ENCODE peak calls at places on chromosomes 7 and 10, in six cellular contexts. B, F, G, S, K and P are unnamed samples.

GRCh38 chr10:104622175-104622574 is 18.9 kb upstream of the SORCS3 start:
- DNase-seq in B (no peak), F (no peak), G (no peak), S (no peak), K (no peak), P (no peak)

GRCh38 chr10:99658622-99659030 is 683 bp upstream of the ENTPD7 start:
- DNase-seq in B (peak), F (peak), G (no peak), S (peak), K (peak), P (no peak)

GRCh38 chr10:132679640-132680039 is 106.3 kb downstream of the NKX6-2 start:
- DNase-seq in B (no peak), F (no peak), G (no peak), S (no peak), K (no peak), P (no peak)

GRCh38 chr10:15472431-15473400 is 101.6 kb upstream of the FAM171A1 start:
- DNase-seq in B (no peak), F (no peak), G (no peak), S (no peak), K (no peak), P (no peak)

GRCh38 chr10:75709830-75710229 is 278.4 kb downstream of the LRMDA start:
- DNase-seq in B (no peak), F (no peak), G (no peak), S (no peak), K (no peak), P (no peak)

GRCh38 chr10:66746246-66746645 is 179.6 kb upstream of the LRRTM3 start:
- DNase-seq in B (no peak), F (no peak), G (no peak), S (no peak), K (no peak), P (no peak)

GRCh38 chr7:149494738-149495368 is 2.8 kb downstream of the ZNF746 start:
- DNase-seq in B (no peak), F (no peak), G (no peak), S (no peak), K (peak), P (no peak)

GRCh38 chr10:103711351-103711994 is 143.9 kb downstream of the SH3PXD2A start:
- DNase-seq in B (no peak), F (no peak), G (no peak), S (no peak), K (no peak), P (no peak)

GRCh38 chr10:124577651-124578050 is 116.0 kb downstream of the LHPP start:
- DNase-seq in B (no peak), F (no peak), G (no peak), S (no peak), K (no peak), P (no peak)

GRCh38 chr7:7235347-7235746 is 53.0 kb downstream of the C1GALT1 start:
- DNase-seq in B (no peak), F (no peak), G (no peak), S (no peak), K (no peak), P (no peak)

GRCh38 chr7:40551685-40552576 is 417.1 kb downstream of the SUGCT start:
- DNase-seq in B (peak), F (no peak), G (peak), S (no peak), K (peak), P (no peak)

GRCh38 chr7:35550831-35551230 is 144.1 kb downstream of the HERPUD2 start:
- DNase-seq in B (no peak), F (no peak), G (no peak), S (no peak), K (no peak), P (no peak)

GRCh38 chr7:30148951-30149459 is 14.2 kb downstream of the MTURN start:
- DNase-seq in B (no peak), F (no peak), G (no peak), S (no peak), K (no peak), P (no peak)

GRCh38 chr10:79435271-79436065 is 10.0 kb downstream of the ZCCHC24 start:
- DNase-seq in B (no peak), F (no peak), G (no peak), S (no peak), K (no peak), P (no peak)

GRCh38 chr10:75654171-75654772 is 222.8 kb downstream of the LRMDA start:
- DNase-seq in B (no peak), F (no peak), G (no peak), S (no peak), K (no peak), P (no peak)

GRCh38 chr10:119209050-119209735 is 1.8 kb downstream of the GRK5 start:
- DNase-seq in B (peak), F (no peak), G (no peak), S (peak), K (peak), P (no peak)

GRCh38 chr7:30226593-30227268 is 57.7 kb upstream of the ZNRF2 start:
- DNase-seq in B (peak), F (peak), G (no peak), S (no peak), K (peak), P (no peak)

GRCh38 chr7:132381742-132382472 is 194.4 kb downstream of the PLXNA4 start:
- DNase-seq in B (peak), F (no peak), G (no peak), S (no peak), K (peak), P (no peak)

GRCh38 chr10:111209666-111210065 is 132.8 kb downstream of the ADRA2A start:
- DNase-seq in B (peak), F (no peak), G (no peak), S (no peak), K (no peak), P (no peak)

GRCh38 chr10:111208951-111209350 is 132.1 kb downstream of the ADRA2A start:
- DNase-seq in B (no peak), F (no peak), G (no peak), S (no peak), K (no peak), P (no peak)

GRCh38 chr10:111211241-111211640 is 134.4 kb downstream of the ADRA2A start:
- DNase-seq in B (no peak), F (no peak), G (no peak), S (no peak), K (no peak), P (no peak)

GRCh38 chr10:111207525-111207924 is 130.7 kb downstream of the ADRA2A start:
- DNase-seq in B (peak), F (no peak), G (no peak), S (no peak), K (no peak), P (no peak)

DNA sequence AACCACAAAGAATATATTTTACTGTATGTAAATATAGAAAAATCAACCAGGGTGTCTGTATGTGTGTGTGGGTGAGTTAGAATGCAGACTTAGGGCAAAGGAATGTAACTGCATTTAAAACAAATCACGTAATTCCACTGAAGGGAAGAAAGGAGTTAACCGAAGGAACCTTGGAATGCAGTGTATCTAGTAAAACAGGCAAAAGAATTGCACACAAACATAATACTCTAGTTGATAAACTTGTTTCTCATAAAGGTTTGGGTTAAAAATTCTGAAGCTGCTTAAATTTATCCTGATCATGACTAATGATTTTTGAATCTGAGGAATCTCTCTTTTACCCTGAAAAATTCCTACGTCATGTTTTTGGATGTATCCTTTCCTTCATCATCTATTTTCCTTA is 134.9 kb downstream of the ADRA2A start:
- DNase-seq in B (no peak), F (no peak), G (no peak), S (no peak), K (no peak), P (no peak)
- TF ChIP-seq SIN3A in B (no peak), F (no peak), G (no peak), S (no peak), K (no peak), P (no peak)

GRCh38 chr10:19812976-19813375 is 3.3 kb upstream of the PLXDC2 start:
- DNase-seq in B (no peak), F (no peak), G (no peak), S (no peak), K (no peak), P (no peak)
- H3K4me3 ChIP-seq in B (no peak), F (no peak), G (no peak), S (no peak), K (no peak), P (no peak)

GRCh38 chr10:86291616-86292340 is 74.8 kb downstream of the GRID1 start:
- DNase-seq in B (peak), F (no peak), G (no peak), S (no peak), K (no peak), P (no peak)

GRCh38 chr10:86295351-86295750 is 71.2 kb downstream of the GRID1 start:
- DNase-seq in B (peak), F (no peak), G (no peak), S (no peak), K (no peak), P (no peak)

GRCh38 chr10:86292462-86293322 is 73.9 kb downstream of the GRID1 start:
- DNase-seq in B (peak), F (no peak), G (no peak), S (no peak), K (no peak), P (no peak)

GRCh38 chr10:86294346-86295265 is 72.0 kb downstream of the GRID1 start:
- DNase-seq in B (peak), F (no peak), G (no peak), S (no peak), K (no peak), P (no peak)

GRCh38 chr10:86293323-86293840 is 73.2 kb downstream of the GRID1 start:
- DNase-seq in B (peak), F (no peak), G (no peak), S (no peak), K (no peak), P (no peak)
- TF ChIP-seq REST in B (no peak), F (no peak), G (no peak), S (no peak), K (no peak), P (no peak)

DNA sequence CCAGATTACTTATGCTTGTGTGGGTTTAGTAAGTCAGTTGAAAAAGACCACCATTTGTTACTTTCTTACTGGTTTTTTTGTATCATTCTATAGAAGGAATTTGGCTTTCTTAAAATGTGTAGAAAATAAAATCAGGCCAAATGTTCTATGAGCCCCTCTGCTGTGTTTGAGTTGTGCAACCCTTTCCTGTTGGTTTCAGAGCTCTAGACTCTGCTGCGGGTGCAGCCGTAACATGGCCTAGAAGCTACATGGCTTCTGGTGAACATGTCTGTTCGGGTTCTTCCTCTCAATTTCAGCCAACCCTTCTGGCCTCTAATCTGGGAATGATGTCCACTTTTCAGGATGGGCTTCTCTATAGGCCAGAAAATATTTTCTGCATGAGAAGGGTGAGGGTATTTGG is 56.6 kb upstream of the RAB18 start:
- DNase-seq in B (no peak), F (no peak), G (no peak), S (no peak), K (no peak), P (no peak)
- TF ChIP-seq SIN3A in B (no peak), F (no peak), G (no peak), S (no peak), K (no peak), P (no peak)

DNA sequence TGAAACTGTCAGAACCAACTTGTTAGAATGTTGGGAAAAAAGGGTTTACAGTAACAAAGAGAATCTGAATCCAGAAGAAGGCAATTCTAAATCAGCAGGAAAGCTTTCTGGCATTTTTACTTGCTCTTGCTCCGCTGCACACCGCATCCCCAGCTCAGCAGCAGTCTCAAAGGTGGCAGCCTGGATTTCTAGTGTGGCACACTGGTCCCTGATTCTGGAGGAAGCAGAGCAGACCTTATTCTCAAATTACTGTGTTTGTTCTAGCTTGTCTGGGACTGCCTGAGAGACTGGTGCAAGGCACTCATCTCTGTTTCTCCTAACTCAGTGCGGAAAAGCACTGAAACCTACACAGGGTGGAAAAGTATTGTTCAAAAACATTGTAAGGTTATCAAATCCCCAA is 52.4 kb upstream of the MRPS16 start:
- DNase-seq in B (no peak), F (no peak), G (no peak), S (no peak), K (no peak), P (no peak)
- H3K4me3 ChIP-seq in B (no peak), F (no peak), G (no peak), S (no peak), K (no peak), P (no peak)

DNA sequence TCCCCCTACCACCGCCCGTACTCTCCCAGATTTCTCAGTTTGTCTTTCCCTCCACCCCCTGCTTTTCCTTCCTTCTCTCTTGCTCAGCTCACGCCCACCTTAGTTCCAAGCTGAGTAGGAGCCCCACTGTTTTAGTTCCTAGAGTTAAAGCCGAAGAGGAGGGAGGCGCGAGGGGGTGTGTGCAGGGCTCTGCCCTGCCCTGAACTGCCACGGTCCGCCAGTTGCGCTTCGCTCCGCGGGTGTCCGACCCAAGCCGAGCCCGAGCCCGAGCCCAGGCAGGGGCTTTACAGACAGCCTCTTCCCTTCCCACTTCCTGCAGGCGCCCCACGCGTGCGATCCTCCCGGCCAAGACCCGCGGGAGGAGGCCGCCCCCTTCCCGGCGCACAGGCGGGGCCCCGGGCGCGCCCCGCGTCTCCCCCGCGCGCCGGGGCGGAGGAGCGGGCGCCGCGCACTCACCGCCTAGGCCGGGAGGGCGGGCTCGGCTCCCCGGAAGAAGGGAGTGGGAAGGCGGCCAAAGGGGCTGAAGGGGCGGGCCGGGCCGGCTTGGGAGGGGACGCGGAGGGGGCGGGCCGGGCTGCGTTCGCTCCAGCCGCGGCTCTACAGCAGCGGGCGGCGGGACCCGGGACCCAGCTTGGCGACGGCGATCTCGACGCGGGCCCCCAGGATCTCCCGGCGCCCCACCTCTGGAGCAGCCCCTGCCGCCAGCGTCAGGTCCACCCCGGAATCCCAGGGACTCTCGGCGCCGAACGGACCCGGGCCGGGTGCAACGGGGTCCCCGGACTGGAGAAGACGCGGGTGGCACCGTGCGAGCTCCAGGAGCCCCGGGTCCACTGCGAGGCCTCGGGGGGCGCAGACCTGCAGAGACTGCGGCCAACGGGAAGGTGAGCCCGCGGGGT is at the start of gene EPHB6:
- DNase-seq in B (peak), F (no peak), G (no peak), S (peak), K (no peak), P (no peak)
- TF ChIP-seq REST in B (no peak), F (no peak), G (no peak), S (no peak), K (no peak), P (no peak)

DNA sequence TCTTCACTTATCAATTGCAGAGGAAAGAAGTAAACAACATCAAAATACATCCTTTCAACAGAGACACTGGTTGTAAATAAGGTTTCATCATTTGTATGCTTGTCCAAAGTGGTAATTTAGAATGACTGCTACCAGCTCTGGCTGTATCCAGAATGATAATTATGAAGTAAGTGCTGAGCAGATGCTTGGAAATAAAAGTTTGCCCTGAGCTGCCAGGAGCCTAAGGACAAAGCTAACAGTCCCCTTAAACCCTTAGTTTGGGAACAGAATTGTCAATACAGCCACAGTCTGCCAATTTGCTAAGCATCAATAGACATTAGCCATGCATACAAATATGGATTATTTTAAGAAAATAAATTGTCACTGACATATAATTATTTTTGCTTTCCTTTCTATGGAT is 147.0 kb upstream of the SLC13A1 start:
- DNase-seq in B (no peak), F (no peak), G (no peak), S (no peak), K (no peak), P (no peak)
- TF ChIP-seq SIN3A in B (no peak), F (no peak), G (no peak), S (no peak), K (no peak), P (no peak)